ENCODE peak calls at places on chromosomes 2 and 18, in eight cellular contexts. One of them, this sample, is unnamed.

GRCh38 chr2:161596148-161596547 is 28.1 kb upstream of the SLC4A10 start:
- DNase-seq in upper lobe of right lung: no peak
- DNase-seq in tibial artery: no peak
- DNase-seq in A549: no peak
- DNase-seq in fibroblast of lung: no peak
- DNase-seq in right cardiac atrium: no peak
- DNase-seq in K562: no peak
- DNase-seq in esophagus muscularis mucosa: no peak
- DNase-seq in this sample: no peak

GRCh38 chr2:135245055-135245454 is 193.0 kb downstream of the RAB3GAP1 start:
- DNase-seq in right cardiac atrium: no peak
- DNase-seq in esophagus muscularis mucosa: no peak
- DNase-seq in A549: peak
- DNase-seq in fibroblast of lung: peak
- DNase-seq in upper lobe of right lung: no peak
- DNase-seq in K562: peak
- DNase-seq in tibial artery: no peak
- DNase-seq in this sample: no peak

GRCh38 chr2:183172220-183172887 is 48.1 kb downstream of the NUP35 start:
- DNase-seq in K562: no peak
- DNase-seq in upper lobe of right lung: peak
- DNase-seq in tibial artery: no peak
- DNase-seq in esophagus muscularis mucosa: no peak
- DNase-seq in fibroblast of lung: no peak
- DNase-seq in right cardiac atrium: no peak
- DNase-seq in A549: peak
- DNase-seq in this sample: no peak

GRCh38 chr2:136248242-136248641 is 130.3 kb upstream of the CXCR4 start:
- DNase-seq in tibial artery: peak
- DNase-seq in esophagus muscularis mucosa: no peak
- DNase-seq in A549: peak
- DNase-seq in K562: no peak
- DNase-seq in right cardiac atrium: peak
- DNase-seq in fibroblast of lung: peak
- DNase-seq in upper lobe of right lung: no peak
- DNase-seq in this sample: no peak

GRCh38 chr2:199457147-199458016 is at the start of gene SATB2:
- DNase-seq in fibroblast of lung: peak
- DNase-seq in esophagus muscularis mucosa: peak
- DNase-seq in K562: peak
- DNase-seq in A549: peak
- DNase-seq in tibial artery: no peak
- DNase-seq in right cardiac atrium: peak
- DNase-seq in upper lobe of right lung: peak
- DNase-seq in this sample: no peak

GRCh38 chr2:62941413-62941812 is 109.2 kb upstream of the OTX1 start:
- DNase-seq in esophagus muscularis mucosa: no peak
- DNase-seq in right cardiac atrium: no peak
- DNase-seq in upper lobe of right lung: no peak
- DNase-seq in tibial artery: no peak
- DNase-seq in fibroblast of lung: no peak
- DNase-seq in A549: no peak
- DNase-seq in K562: no peak
- DNase-seq in this sample: no peak

GRCh38 chr18:48020337-48021250 is 90.1 kb upstream of the SMAD2 start:
- DNase-seq in K562: no peak
- DNase-seq in tibial artery: no peak
- DNase-seq in esophagus muscularis mucosa: no peak
- DNase-seq in fibroblast of lung: no peak
- DNase-seq in A549: no peak
- DNase-seq in upper lobe of right lung: no peak
- DNase-seq in right cardiac atrium: no peak
- DNase-seq in this sample: no peak

GRCh38 chr2:159126653-159127052 is 158.2 kb downstream of the TANC1 start:
- DNase-seq in esophagus muscularis mucosa: no peak
- DNase-seq in fibroblast of lung: peak
- DNase-seq in upper lobe of right lung: no peak
- DNase-seq in A549: no peak
- DNase-seq in right cardiac atrium: no peak
- DNase-seq in tibial artery: no peak
- DNase-seq in K562: no peak
- DNase-seq in this sample: no peak

GRCh38 chr18:3025544-3025943 is 12.6 kb upstream of the LPIN2 start:
- DNase-seq in tibial artery: no peak
- DNase-seq in upper lobe of right lung: no peak
- DNase-seq in esophagus muscularis mucosa: no peak
- DNase-seq in A549: no peak
- DNase-seq in K562: no peak
- DNase-seq in right cardiac atrium: no peak
- DNase-seq in fibroblast of lung: no peak
- DNase-seq in this sample: no peak

GRCh38 chr18:9951022-9951859 is 37.4 kb downstream of the VAPA start:
- DNase-seq in tibial artery: no peak
- DNase-seq in A549: peak
- DNase-seq in right cardiac atrium: no peak
- DNase-seq in fibroblast of lung: peak
- DNase-seq in esophagus muscularis mucosa: no peak
- DNase-seq in upper lobe of right lung: no peak
- DNase-seq in K562: peak
- DNase-seq in this sample: no peak

GRCh38 chr2:61853086-61853847 is 593 bp downstream of the FAM161A start:
- DNase-seq in K562: peak
- DNase-seq in fibroblast of lung: peak
- DNase-seq in tibial artery: peak
- DNase-seq in esophagus muscularis mucosa: no peak
- DNase-seq in right cardiac atrium: peak
- DNase-seq in upper lobe of right lung: peak
- DNase-seq in A549: peak
- DNase-seq in this sample: peak

GRCh38 chr2:104758199-104758620 is 95.7 kb upstream of the POU3F3 start:
- DNase-seq in A549: no peak
- DNase-seq in fibroblast of lung: no peak
- DNase-seq in tibial artery: no peak
- DNase-seq in right cardiac atrium: no peak
- DNase-seq in K562: no peak
- DNase-seq in upper lobe of right lung: no peak
- DNase-seq in esophagus muscularis mucosa: peak
- DNase-seq in this sample: no peak

GRCh38 chr2:237674731-237675276 is 47.4 kb downstream of the LRRFIP1 start:
- DNase-seq in esophagus muscularis mucosa: no peak
- DNase-seq in tibial artery: peak
- DNase-seq in A549: no peak
- DNase-seq in upper lobe of right lung: peak
- DNase-seq in right cardiac atrium: peak
- DNase-seq in fibroblast of lung: peak
- DNase-seq in K562: no peak
- DNase-seq in this sample: peak
- H3K27ac ChIP-seq in esophagus muscularis mucosa: peak
- H3K27ac ChIP-seq in tibial artery: peak
- H3K27ac ChIP-seq in A549: no peak
- H3K27ac ChIP-seq in upper lobe of right lung: peak
- H3K27ac ChIP-seq in right cardiac atrium: peak
- H3K27ac ChIP-seq in fibroblast of lung: peak
- H3K27ac ChIP-seq in K562: no peak
- H3K27ac ChIP-seq in this sample: no peak

DNA sequence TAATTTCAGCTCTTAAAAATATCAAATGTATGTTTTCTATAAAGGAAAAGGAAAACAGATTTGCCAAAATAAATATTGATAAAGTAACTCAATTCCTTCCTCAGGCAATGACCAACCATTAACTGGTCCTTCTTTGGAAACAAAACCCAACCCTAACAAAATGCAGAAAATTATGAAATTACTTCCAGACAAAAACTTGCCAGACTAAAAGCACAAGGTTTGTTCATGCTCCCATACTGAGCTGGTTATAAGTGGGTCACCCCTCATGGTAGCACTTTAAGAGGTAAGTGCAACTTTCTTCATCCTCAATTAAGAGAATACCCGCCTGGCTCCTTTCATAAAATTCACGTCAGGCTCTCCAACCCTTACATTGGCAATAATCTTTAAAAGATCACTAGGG is 31.1 kb upstream of the TTC32 start:
- DNase-seq in tibial artery: no peak
- DNase-seq in A549: no peak
- DNase-seq in right cardiac atrium: no peak
- DNase-seq in K562: no peak
- DNase-seq in fibroblast of lung: no peak
- DNase-seq in upper lobe of right lung: no peak
- DNase-seq in esophagus muscularis mucosa: no peak
- DNase-seq in this sample: no peak
- H3K4me3 ChIP-seq in tibial artery: no peak
- H3K4me3 ChIP-seq in A549: peak
- H3K4me3 ChIP-seq in right cardiac atrium: no peak
- H3K4me3 ChIP-seq in K562: no peak
- H3K4me3 ChIP-seq in fibroblast of lung: no peak
- H3K4me3 ChIP-seq in upper lobe of right lung: no peak
- H3K4me3 ChIP-seq in esophagus muscularis mucosa: no peak
- H3K4me3 ChIP-seq in this sample: no peak

DNA sequence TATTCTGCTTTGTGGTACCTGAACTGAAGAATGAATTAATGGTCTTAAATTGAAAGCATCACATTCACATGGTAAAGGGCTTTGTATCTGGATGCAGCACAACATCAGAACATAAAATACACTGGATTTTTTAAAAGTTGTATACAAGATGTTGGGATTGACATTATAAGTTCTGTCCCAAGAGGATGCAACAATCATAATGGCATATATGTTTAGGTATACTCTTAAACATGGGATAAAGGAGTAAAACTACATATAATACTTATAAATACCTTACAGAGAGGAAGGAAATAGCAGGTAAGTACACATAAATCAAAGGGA is 171.9 kb downstream of the THADA start:
- DNase-seq in fibroblast of lung: no peak
- DNase-seq in K562: no peak
- DNase-seq in tibial artery: no peak
- DNase-seq in right cardiac atrium: no peak
- DNase-seq in esophagus muscularis mucosa: no peak
- DNase-seq in A549: no peak
- DNase-seq in upper lobe of right lung: no peak
- DNase-seq in this sample: no peak
- H3K27ac ChIP-seq in fibroblast of lung: no peak
- H3K27ac ChIP-seq in K562: no peak
- H3K27ac ChIP-seq in tibial artery: no peak
- H3K27ac ChIP-seq in right cardiac atrium: no peak
- H3K27ac ChIP-seq in esophagus muscularis mucosa: no peak
- H3K27ac ChIP-seq in A549: peak
- H3K27ac ChIP-seq in upper lobe of right lung: no peak
- H3K27ac ChIP-seq in this sample: no peak

DNA sequence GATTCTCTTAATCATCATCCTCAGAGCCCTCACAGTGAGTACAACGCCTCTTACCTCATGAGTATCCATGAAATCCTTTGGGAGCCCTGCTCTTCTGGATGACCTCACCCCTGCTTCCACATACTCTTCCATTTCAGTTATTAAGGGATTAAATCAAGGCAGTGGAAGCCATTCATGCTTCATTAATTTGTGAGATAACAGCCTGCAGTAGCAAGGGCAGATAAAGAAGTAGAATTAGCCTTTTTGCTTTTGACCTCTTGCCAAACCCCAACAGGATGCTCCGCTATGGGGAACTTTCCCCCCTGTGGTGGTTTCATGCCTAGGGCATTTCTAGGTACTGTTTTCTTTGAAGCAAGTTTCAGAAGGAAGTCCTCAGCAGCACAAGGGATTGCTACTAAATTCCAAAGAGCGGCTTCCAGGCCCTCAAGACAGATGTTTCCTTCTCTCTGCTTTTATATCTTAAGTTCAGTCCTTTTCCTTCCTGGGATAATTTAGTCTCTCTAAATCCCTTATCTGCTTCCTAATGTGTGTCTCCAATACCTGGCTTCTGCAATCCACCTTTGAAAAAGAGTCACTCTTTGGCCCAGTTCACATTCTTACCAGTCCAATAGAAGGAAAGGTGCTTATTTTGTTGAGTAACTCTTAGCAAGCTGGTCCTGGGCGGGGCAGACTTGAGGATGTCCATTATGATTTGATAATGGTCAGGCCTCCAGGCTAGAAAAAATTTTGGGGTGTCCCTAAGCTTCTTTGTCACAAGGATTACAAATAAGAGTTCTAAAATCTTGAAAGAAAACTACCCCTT is 76.9 kb downstream of the MYO1B start:
- DNase-seq in tibial artery: no peak
- DNase-seq in A549: no peak
- DNase-seq in fibroblast of lung: no peak
- DNase-seq in K562: no peak
- DNase-seq in right cardiac atrium: no peak
- DNase-seq in esophagus muscularis mucosa: peak
- DNase-seq in upper lobe of right lung: no peak
- DNase-seq in this sample: no peak
- H3K4me3 ChIP-seq in tibial artery: no peak
- H3K4me3 ChIP-seq in A549: no peak
- H3K4me3 ChIP-seq in fibroblast of lung: no peak
- H3K4me3 ChIP-seq in K562: no peak
- H3K4me3 ChIP-seq in right cardiac atrium: no peak
- H3K4me3 ChIP-seq in esophagus muscularis mucosa: no peak
- H3K4me3 ChIP-seq in upper lobe of right lung: no peak
- H3K4me3 ChIP-seq in this sample: no peak

GRCh38 chr2:30267576-30267975 is 36.2 kb downstream of the LBH start:
- DNase-seq in esophagus muscularis mucosa: no peak
- DNase-seq in A549: no peak
- DNase-seq in upper lobe of right lung: no peak
- DNase-seq in fibroblast of lung: no peak
- DNase-seq in right cardiac atrium: no peak
- DNase-seq in K562: no peak
- DNase-seq in tibial artery: no peak
- DNase-seq in this sample: no peak

GRCh38 chr2:30267161-30267568 is 35.8 kb downstream of the LBH start:
- DNase-seq in esophagus muscularis mucosa: no peak
- DNase-seq in right cardiac atrium: no peak
- DNase-seq in upper lobe of right lung: no peak
- DNase-seq in A549: no peak
- DNase-seq in tibial artery: no peak
- DNase-seq in fibroblast of lung: no peak
- DNase-seq in K562: peak
- DNase-seq in this sample: no peak

GRCh38 chr2:30266705-30267104 is 35.4 kb downstream of the LBH start:
- DNase-seq in A549: no peak
- DNase-seq in tibial artery: no peak
- DNase-seq in upper lobe of right lung: no peak
- DNase-seq in right cardiac atrium: no peak
- DNase-seq in fibroblast of lung: no peak
- DNase-seq in K562: no peak
- DNase-seq in esophagus muscularis mucosa: no peak
- DNase-seq in this sample: no peak

GRCh38 chr2:30265441-30266015 is 34.2 kb downstream of the LBH start:
- DNase-seq in upper lobe of right lung: no peak
- DNase-seq in tibial artery: no peak
- DNase-seq in K562: no peak
- DNase-seq in A549: no peak
- DNase-seq in right cardiac atrium: no peak
- DNase-seq in esophagus muscularis mucosa: no peak
- DNase-seq in fibroblast of lung: peak
- DNase-seq in this sample: no peak

GRCh38 chr2:30266051-30266621 is 34.8 kb downstream of the LBH start:
- DNase-seq in right cardiac atrium: no peak
- DNase-seq in A549: no peak
- DNase-seq in K562: no peak
- DNase-seq in upper lobe of right lung: no peak
- DNase-seq in tibial artery: peak
- DNase-seq in fibroblast of lung: no peak
- DNase-seq in esophagus muscularis mucosa: no peak
- DNase-seq in this sample: no peak
- H3K27ac ChIP-seq in right cardiac atrium: peak
- H3K27ac ChIP-seq in A549: peak
- H3K27ac ChIP-seq in K562: no peak
- H3K27ac ChIP-seq in upper lobe of right lung: peak
- H3K27ac ChIP-seq in tibial artery: peak
- H3K27ac ChIP-seq in fibroblast of lung: no peak
- H3K27ac ChIP-seq in esophagus muscularis mucosa: peak
- H3K27ac ChIP-seq in this sample: no peak